ENCODE peak calls at places on chromosome 5, in seven cellular contexts. L is IMR-90, J is SK-N-SH, I is A549, Y is K562, S is GM12878, T is HepG2. M is an unnamed sample.

GRCh38 chr5:178991190-178992145 is 3.7 kb downstream of the GRM6 start:
- DNase-seq in L (no peak), J (no peak), I (no peak), Y (no peak), S (no peak), T (no peak), M (no peak)

GRCh38 chr5:72692273-72692672 is 124.2 kb upstream of the TNPO1 start:
- DNase-seq in L (peak), J (no peak), I (no peak), Y (no peak), S (no peak), T (no peak), M (no peak)

GRCh38 chr5:18465833-18466681 is 831.8 kb downstream of the TAF11L14 start:
- DNase-seq in L (peak), J (peak), I (peak), Y (peak), S (peak), T (peak), M (peak)

GRCh38 chr5:126881821-126882220 is 104.9 kb downstream of the LMNB1 start:
- DNase-seq in L (no peak), J (no peak), I (no peak), Y (no peak), S (no peak), T (no peak), M (no peak)

GRCh38 chr5:96051401-96051830 is 89.8 kb upstream of the ELL2 start:
- DNase-seq in L (no peak), J (no peak), I (no peak), Y (no peak), S (no peak), T (no peak), M (no peak)

GRCh38 chr5:89073045-89073444 is 190.1 kb upstream of the MEF2C start:
- DNase-seq in L (no peak), J (no peak), I (no peak), Y (no peak), S (no peak), T (no peak), M (no peak)

GRCh38 chr5:118354806-118355205 is 633.5 kb downstream of the DTWD2 start:
- DNase-seq in L (no peak), J (no peak), I (no peak), Y (no peak), S (no peak), T (no peak), M (no peak)

GRCh38 chr5:14270212-14270702 is 127.1 kb downstream of the TRIO start:
- DNase-seq in L (peak), J (peak), I (peak), Y (peak), S (no peak), T (peak), M (no peak)

GRCh38 chr5:150320048-150320555 is 17.4 kb upstream of the ARSI start:
- DNase-seq in L (peak), J (no peak), I (peak), Y (no peak), S (no peak), T (no peak), M (no peak)

GRCh38 chr5:177234761-177235315 is 68.7 kb downstream of the RAB24 start:
- DNase-seq in L (no peak), J (no peak), I (no peak), Y (no peak), S (no peak), T (no peak), M (no peak)

GRCh38 chr5:142422426-142422825 is 97.6 kb upstream of the SPRY4 start:
- DNase-seq in L (peak), J (no peak), I (no peak), Y (no peak), S (no peak), T (no peak), M (no peak)

GRCh38 chr5:99617335-99617734 is 688.5 kb upstream of the CHD1 start:
- DNase-seq in L (no peak), J (no peak), I (no peak), Y (no peak), S (no peak), T (no peak), M (no peak)

GRCh38 chr5:115685480-115685879 is 59.6 kb upstream of the TMED7 start:
- DNase-seq in L (no peak), J (no peak), I (no peak), Y (no peak), S (no peak), T (no peak), M (no peak)

GRCh38 chr5:54397420-54397819 is 58.1 kb upstream of the HSPB3 start:
- DNase-seq in L (no peak), J (no peak), I (no peak), Y (no peak), S (no peak), T (no peak), M (no peak)

GRCh38 chr5:181243521-181244307 is at the start of gene RACK1:
- DNase-seq in L (peak), J (peak), I (peak), Y (peak), S (peak), T (peak), M (peak)

GRCh38 chr5:84088996-84089395 is 295.7 kb downstream of the EDIL3 start:
- DNase-seq in L (peak), J (peak), I (peak), Y (no peak), S (no peak), T (peak), M (no peak)

GRCh38 chr5:151585970-151586369 is 5.2 kb downstream of the FAT2 start:
- DNase-seq in L (no peak), J (peak), I (no peak), Y (no peak), S (no peak), T (no peak), M (no peak)

GRCh38 chr5:163436515-163436914 is 880 bp upstream of the CCNG1 start:
- DNase-seq in L (no peak), J (no peak), I (no peak), Y (no peak), S (no peak), T (no peak), M (no peak)

GRCh38 chr5:39519566-39520231 is 94.9 kb upstream of the DAB2 start:
- DNase-seq in L (peak), J (no peak), I (peak), Y (no peak), S (no peak), T (no peak), M (no peak)

GRCh38 chr5:87541033-87541432 is 128.3 kb upstream of the CCNH start:
- DNase-seq in L (peak), J (peak), I (peak), Y (no peak), S (no peak), T (no peak), M (no peak)

GRCh38 chr5:55308254-55308836 is 556 bp downstream of the MTREX start:
- DNase-seq in L (peak), J (peak), I (peak), Y (no peak), S (no peak), T (peak), M (no peak)

GRCh38 chr5:50445281-50445949 is 4.3 kb upstream of the EMB start:
- DNase-seq in L (no peak), J (no peak), I (no peak), Y (no peak), S (peak), T (no peak), M (no peak)

GRCh38 chr5:54302267-54302687 is 8.1 kb downstream of the ARL15 start:
- DNase-seq in L (peak), J (no peak), I (no peak), Y (no peak), S (no peak), T (no peak), M (no peak)

GRCh38 chr5:11958321-11958720 is 54.1 kb upstream of the CTNND2 start:
- DNase-seq in L (no peak), J (no peak), I (no peak), Y (no peak), S (no peak), T (no peak), M (no peak)

GRCh38 chr5:1867114-1867814 is 15.5 kb downstream of the IRX4 start:
- DNase-seq in L (no peak), J (no peak), I (no peak), Y (no peak), S (no peak), T (no peak), M (no peak)

GRCh38 chr5:27598576-27598975 is 560.2 kb upstream of the CDH9 start:
- DNase-seq in L (no peak), J (no peak), I (no peak), Y (no peak), S (no peak), T (no peak), M (no peak)

GRCh38 chr5:77844408-77845272 is 68.5 kb upstream of the TBCA start:
- DNase-seq in L (no peak), J (peak), I (no peak), Y (no peak), S (no peak), T (no peak), M (no peak)

GRCh38 chr5:148912714-148913398 is 86.4 kb downstream of the ADRB2 start:
- DNase-seq in L (peak), J (peak), I (peak), Y (no peak), S (no peak), T (peak), M (peak)

GRCh38 chr5:139654875-139655491 is 6.8 kb downstream of the CXXC5 start:
- DNase-seq in L (no peak), J (peak), I (no peak), Y (no peak), S (no peak), T (no peak), M (no peak)

GRCh38 chr5:177049285-177049684 is 26.8 kb downstream of the ZNF346 start:
- DNase-seq in L (no peak), J (no peak), I (peak), Y (no peak), S (no peak), T (no peak), M (no peak)

GRCh38 chr5:142024771-142025304 is 12.0 kb upstream of the GNPDA1 start:
- DNase-seq in L (peak), J (peak), I (peak), Y (peak), S (peak), T (peak), M (peak)

GRCh38 chr5:61617039-61617438 is 285.0 kb downstream of the ZSWIM6 start:
- DNase-seq in L (no peak), J (peak), I (no peak), Y (no peak), S (no peak), T (no peak), M (no peak)

DNA sequence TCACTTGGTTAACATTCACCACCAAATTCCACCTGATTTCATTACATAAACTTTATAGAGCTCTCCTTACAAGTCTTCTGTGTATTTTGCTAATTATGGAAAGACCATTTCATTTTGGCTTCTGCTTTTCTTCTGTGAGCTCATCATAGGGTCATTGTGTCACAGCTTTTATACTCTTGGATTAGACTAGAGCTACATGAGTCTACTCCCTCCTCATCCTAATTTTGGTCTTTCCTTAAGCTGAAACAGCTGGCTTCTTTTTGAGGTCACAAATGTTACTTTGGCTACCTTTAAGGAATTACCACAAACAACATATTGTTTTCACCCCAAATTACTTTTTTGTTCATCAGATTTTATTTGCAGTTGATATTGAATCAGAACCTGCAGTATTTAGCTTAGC is 103.0 kb downstream of the NPR3 start:
- DNase-seq in L (no peak), J (no peak), I (no peak), Y (no peak), S (no peak), T (no peak), M (no peak)
- TF ChIP-seq RFX5 in L (no peak), J (no peak), I (no peak), Y (no peak), S (no peak), T (no peak), M (no peak)

DNA sequence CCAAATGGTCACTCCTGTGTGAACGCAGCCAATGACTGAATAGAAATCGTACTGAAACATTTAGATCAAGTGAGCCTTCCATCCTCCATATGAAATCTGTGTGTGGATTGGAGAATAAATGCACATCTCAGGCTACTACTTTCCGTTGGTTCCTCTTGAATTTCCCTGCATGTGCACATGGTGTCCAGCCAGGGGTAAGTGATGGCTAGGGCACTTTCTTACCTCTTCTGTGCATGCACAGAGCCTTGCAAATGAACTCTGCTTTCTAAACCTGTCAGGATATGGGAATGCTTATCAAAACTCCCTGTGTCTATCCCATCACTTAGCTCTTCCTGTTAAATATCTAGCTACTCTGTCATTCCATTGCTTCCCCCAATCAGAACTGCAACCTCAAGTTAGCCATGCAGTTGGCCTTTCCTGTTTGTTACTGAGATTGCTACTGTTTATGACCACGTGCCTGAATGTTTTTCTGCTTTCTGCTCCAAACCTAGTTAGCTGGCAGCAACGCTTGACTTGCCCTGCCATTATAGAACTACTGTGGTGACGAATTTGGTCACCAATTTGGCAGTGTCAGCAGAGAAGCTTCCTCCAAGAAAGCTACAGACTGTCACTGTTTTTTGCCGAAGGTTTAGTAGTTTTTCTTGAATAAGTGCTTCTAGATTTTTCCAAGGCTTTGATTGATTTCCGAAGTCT is 661.6 kb downstream of the LRRC70 start:
- DNase-seq in L (no peak), J (no peak), I (no peak), Y (no peak), S (no peak), T (no peak), M (no peak)
- TF ChIP-seq RFX5 in L (no peak), J (no peak), I (no peak), Y (no peak), S (no peak), T (no peak), M (no peak)

GRCh38 chr5:57319633-57320032 is 145.8 kb downstream of the GPBP1 start:
- DNase-seq in L (no peak), J (no peak), I (no peak), Y (no peak), S (no peak), T (no peak), M (no peak)

GRCh38 chr5:57324159-57324558 is 150.3 kb downstream of the GPBP1 start:
- DNase-seq in L (peak), J (no peak), I (no peak), Y (no peak), S (no peak), T (no peak), M (no peak)

GRCh38 chr5:57320552-57320951 is 146.7 kb downstream of the GPBP1 start:
- DNase-seq in L (no peak), J (no peak), I (no peak), Y (no peak), S (no peak), T (no peak), M (no peak)

GRCh38 chr5:57327934-57328333 is 154.1 kb downstream of the GPBP1 start:
- DNase-seq in L (peak), J (no peak), I (peak), Y (no peak), S (no peak), T (peak), M (no peak)

DNA sequence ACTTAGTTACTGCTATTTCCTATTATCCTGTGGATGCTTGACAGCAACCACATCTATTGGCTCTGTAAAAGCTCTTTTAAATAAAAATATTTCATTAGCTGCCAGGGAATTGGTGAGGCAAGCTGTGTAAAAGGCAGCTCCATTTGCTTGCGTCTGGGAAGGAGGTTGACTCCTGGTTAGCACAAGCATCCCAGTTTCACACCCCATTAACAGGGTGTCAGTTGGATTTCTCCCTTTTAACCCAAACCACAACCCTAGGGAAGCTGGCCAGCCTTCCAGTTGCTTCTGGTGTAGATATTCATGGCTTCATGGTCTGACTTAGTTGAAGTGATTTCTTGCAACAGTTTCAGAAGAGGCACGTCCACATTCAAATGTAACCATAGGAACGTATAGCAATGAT is 151.0 kb downstream of the GPBP1 start:
- DNase-seq in L (no peak), J (no peak), I (no peak), Y (no peak), S (no peak), T (no peak), M (no peak)
- TF ChIP-seq RFX5 in L (no peak), J (no peak), I (no peak), Y (no peak), S (no peak), T (no peak), M (no peak)

GRCh38 chr5:108303086-108303485 is 78.8 kb downstream of the FBXL17 start:
- DNase-seq in L (no peak), J (no peak), I (no peak), Y (no peak), S (no peak), T (no peak), M (no peak)
- TF ChIP-seq RFX5 in L (no peak), J (no peak), I (no peak), Y (no peak), S (no peak), T (no peak), M (no peak)